ENCODE peak calls at places on chromosomes 4 and X, in seven cellular contexts. Y is progenitor cell of endocrine pancreas, A is mammary epithelial cell, B is epithelial cell of esophagus, N is kidney epithelial cell, S is dorsolateral prefrontal cortex, F is lower leg skin. K is an unnamed sample.

GRCh38 chr4:5399790-5400421 is 308.5 kb downstream of the EVC2 start:
- DNase-seq in Y (peak; percentile 24), A (no peak), B (peak; percentile 32), N (no peak), S (no peak), F (no peak), K (peak; percentile 58)

GRCh38 chrX:14777484-14777883 is 95.4 kb downstream of the FANCB start:
- DNase-seq in Y (no peak), A (peak; percentile 47), B (peak; percentile 32), N (no peak), S (no peak), F (no peak), K (no peak)

GRCh38 chrX:106510713-106511411 is 100.9 kb upstream of the RADX start:
- DNase-seq in Y (no peak), A (no peak), B (no peak), N (no peak), S (no peak), F (no peak), K (no peak)

GRCh38 chrX:153864561-153865320 is 21.2 kb downstream of the L1CAM start:
- DNase-seq in Y (no peak), A (no peak), B (no peak), N (no peak), S (no peak), F (peak; percentile 70), K (no peak)

GRCh38 chr4:38805530-38806145 is 1.0 kb upstream of the TLR1 start:
- DNase-seq in Y (no peak), A (no peak), B (no peak), N (no peak), S (no peak), F (no peak), K (no peak)

GRCh38 chrX:136262812-136263315 is 11.7 kb upstream of the MAP7D3 start:
- DNase-seq in Y (no peak), A (no peak), B (no peak), N (no peak), S (no peak), F (no peak), K (no peak)

GRCh38 chr4:133866328-133866699 is 335.3 kb downstream of the PABPC4L start:
- DNase-seq in Y (no peak), A (no peak), B (no peak), N (peak; percentile 43), S (no peak), F (no peak), K (no peak)

GRCh38 chr4:8593268-8594096 is 917 bp downstream of the CPZ start:
- DNase-seq in Y (no peak), A (no peak), B (no peak), N (no peak), S (no peak), F (no peak), K (no peak)

GRCh38 chrX:21996872-21997271 is 35.3 kb upstream of the PHEX start:
- DNase-seq in Y (no peak), A (peak; percentile 29), B (peak; percentile 65), N (no peak), S (no peak), F (no peak), K (no peak)

GRCh38 chrX:115709039-115709438 is 148.1 kb downstream of the PLS3 start:
- DNase-seq in Y (no peak), A (peak; percentile 20), B (peak; percentile 43), N (no peak), S (no peak), F (no peak), K (no peak)

DNA sequence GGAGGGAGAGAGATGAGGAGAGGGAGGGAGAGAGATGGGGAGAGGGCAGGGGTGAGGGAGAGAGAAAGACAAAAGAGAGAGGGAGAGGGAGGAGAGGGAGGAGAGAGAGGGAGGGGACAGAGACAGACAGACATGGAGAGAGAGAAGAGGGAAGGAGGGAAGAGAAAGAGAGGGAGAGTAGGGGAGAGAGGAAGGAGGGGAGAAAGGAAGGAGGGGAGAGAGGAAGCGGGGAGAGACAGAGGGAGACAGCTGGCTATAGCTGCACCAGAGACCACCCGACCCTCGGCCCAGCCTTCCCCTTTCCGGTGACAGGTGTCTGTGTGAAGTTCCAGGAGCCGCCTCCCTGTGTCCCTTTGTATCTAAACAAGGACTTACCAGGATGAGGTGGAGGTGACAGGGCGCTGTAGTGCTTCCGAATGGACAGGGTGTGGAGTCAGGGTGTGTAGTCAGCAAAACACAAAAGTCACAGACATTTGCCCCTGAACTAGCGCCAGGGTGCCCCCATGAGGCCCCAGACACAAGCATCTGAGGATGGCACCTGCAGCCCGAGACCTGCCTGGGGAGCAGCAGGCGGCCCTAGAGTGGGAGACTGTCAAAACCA is 68.8 kb downstream of the ADRA2C start:
- DNase-seq in Y (no peak), A (no peak), B (no peak), N (no peak), S (no peak), F (no peak), K (no peak)
- TF ChIP-seq CTCF in Y (no peak), A (no peak), B (no peak), N (no peak), S (no peak), F (no peak), K (no peak)

GRCh38 chrX:5236749-5237148 is 991.9 kb downstream of the NLGN4X start:
- DNase-seq in Y (no peak), A (no peak), B (no peak), N (no peak), S (no peak), F (no peak), K (no peak)

GRCh38 chrX:5233830-5234229 is 994.8 kb downstream of the NLGN4X start:
- DNase-seq in Y (no peak), A (no peak), B (no peak), N (no peak), S (no peak), F (no peak), K (no peak)

DNA sequence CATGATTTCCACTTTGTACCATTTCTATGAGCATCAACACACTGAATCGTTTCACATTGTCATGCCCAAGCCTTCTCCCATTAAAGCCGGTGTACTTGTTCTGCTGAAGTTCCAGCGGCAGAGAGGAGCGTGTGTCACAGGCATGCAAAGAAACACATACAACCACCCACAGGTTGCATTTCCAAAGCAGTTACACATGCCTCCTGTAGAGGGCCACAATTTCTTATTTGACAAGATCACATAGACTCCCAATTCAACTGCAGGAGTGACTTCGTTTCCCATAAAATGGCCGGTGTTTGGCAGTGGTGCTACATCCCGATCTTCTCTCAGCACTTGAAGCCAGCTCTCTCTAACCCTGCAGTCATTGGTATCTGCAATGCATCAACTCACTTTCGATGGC is 992.6 kb downstream of the NLGN4X start:
- DNase-seq in Y (peak; percentile 10), A (peak; percentile 6), B (no peak), N (no peak), S (no peak), F (no peak), K (no peak)
- TF ChIP-seq CTCF in Y (peak; percentile 63), A (peak; percentile 13), B (no peak), N (peak; percentile 17), S (no peak), F (no peak), K (peak; percentile 43)

GRCh38 chr4:40608628-40609027 is 21.0 kb downstream of the RBM47 start:
- DNase-seq in Y (no peak), A (no peak), B (no peak), N (no peak), S (no peak), F (no peak), K (no peak)

GRCh38 chr4:40607224-40607623 is 22.4 kb downstream of the RBM47 start:
- DNase-seq in Y (no peak), A (no peak), B (peak; percentile 53), N (no peak), S (no peak), F (no peak), K (no peak)

GRCh38 chr4:40601641-40602040 is 28.0 kb downstream of the RBM47 start:
- DNase-seq in Y (no peak), A (no peak), B (no peak), N (no peak), S (no peak), F (no peak), K (no peak)

GRCh38 chr4:40603281-40603680 is 26.4 kb downstream of the RBM47 start:
- DNase-seq in Y (no peak), A (no peak), B (no peak), N (no peak), S (no peak), F (no peak), K (no peak)

GRCh38 chr4:40606239-40606767 is 23.4 kb downstream of the RBM47 start:
- DNase-seq in Y (no peak), A (no peak), B (no peak), N (no peak), S (no peak), F (no peak), K (no peak)
- TF ChIP-seq CTCF in Y (peak; percentile 16), A (no peak), B (no peak), N (peak; percentile 1), S (no peak), F (no peak), K (no peak)

DNA sequence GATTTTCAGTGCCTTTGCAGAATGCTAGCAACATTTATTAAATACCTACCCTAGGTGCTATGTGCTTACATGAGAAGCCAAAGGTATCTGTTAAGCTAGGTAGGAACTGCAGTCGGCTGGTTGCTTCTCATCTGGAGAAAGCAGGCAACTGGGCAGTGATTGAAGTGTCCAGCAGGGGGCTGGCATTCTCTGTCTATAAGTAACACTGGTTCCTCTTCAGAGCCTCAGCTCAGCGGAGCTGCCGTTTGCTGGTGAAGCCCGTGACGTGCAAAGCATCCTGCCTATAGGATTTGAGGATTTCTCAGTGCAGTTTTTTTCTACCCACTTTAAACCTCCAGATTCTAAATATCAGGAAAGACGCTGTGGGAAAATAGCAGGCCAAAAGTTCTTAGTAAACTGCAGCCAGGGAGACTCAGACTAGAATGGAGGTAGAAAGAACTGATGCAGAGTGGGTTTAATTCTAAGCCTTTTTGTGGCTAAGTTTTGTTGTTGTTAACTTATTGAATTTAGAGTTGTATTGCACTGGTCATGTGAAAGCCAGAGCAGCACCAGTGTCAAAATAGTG is at the start of gene GRPR:
- DNase-seq in Y (peak; percentile 72), A (peak; percentile 80), B (peak; percentile 79), N (peak; percentile 51), S (peak; percentile 84), F (peak; percentile 91), K (peak; percentile 78)
- TF ChIP-seq CTCF in Y (peak; percentile 96), A (peak; percentile 94), B (peak; percentile 73), N (peak; percentile 94), S (peak; percentile 70), F (no peak), K (peak; percentile 77)

DNA sequence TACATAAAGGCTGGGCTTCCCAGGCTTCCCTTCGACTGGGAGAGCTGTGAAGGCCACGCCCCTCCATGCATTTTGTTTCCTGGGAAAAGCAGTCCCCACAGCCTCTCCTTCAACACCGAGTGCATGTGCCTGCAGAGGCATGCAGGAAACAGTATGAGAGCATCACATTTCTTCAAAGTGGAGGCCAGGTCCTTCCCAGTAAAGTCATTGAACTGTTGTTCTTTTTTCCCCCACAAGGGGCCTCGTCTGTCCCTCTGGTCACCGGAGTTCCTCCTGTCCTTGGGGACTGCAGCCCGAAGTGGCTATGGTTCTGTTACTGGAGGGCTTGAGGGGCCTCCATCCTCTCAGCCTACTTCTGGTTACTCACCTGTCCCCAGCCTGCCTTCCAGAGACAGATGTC is 56.0 kb downstream of the RAI2 start:
- DNase-seq in Y (no peak), A (no peak), B (no peak), N (no peak), S (no peak), F (no peak), K (no peak)
- TF ChIP-seq CTCF in Y (peak; percentile 30), A (no peak), B (no peak), N (no peak), S (no peak), F (no peak), K (peak; percentile 16)

K was measured in glutamatergic neuron.